ENCODE peak calls at places on chromosome 21, in four cellular contexts. M, W, H and O are unnamed samples.

GRCh38 chr21:44199448-44199847 is 41.3 kb downstream of the ICOSLG start:
- DNase-seq in M (no peak), W (no peak), H (no peak), O (no peak)

GRCh38 chr21:46038871-46039397 is 57.4 kb downstream of the COL6A1 start:
- DNase-seq in M (no peak), W (no peak), H (no peak), O (no peak)

GRCh38 chr21:35622612-35623011 is 437.7 kb downstream of the SETD4 start:
- DNase-seq in M (no peak), W (no peak), H (no peak), O (no peak)

GRCh38 chr21:29155118-29155932 is 24.9 kb downstream of the MAP3K7CL start:
- DNase-seq in M (no peak), W (no peak), H (peak; percentile 2), O (no peak)

GRCh38 chr21:41250519-41250918 is 66.1 kb upstream of the FAM3B start:
- DNase-seq in M (no peak), W (no peak), H (no peak), O (no peak)

GRCh38 chr21:32021319-32022027 is 148.7 kb downstream of the HUNK start:
- DNase-seq in M (no peak), W (no peak), H (no peak), O (no peak)

GRCh38 chr21:46124926-46125845 is 27.3 kb downstream of the COL6A2 start:
- DNase-seq in M (peak; percentile 6), W (no peak), H (no peak), O (no peak)

GRCh38 chr21:45874716-45875415 is 106.7 kb upstream of the COL6A1 start:
- DNase-seq in M (no peak), W (no peak), H (no peak), O (peak; percentile 18)

GRCh38 chr21:21714396-21714795 is 716.2 kb downstream of the NCAM2 start:
- DNase-seq in M (no peak), W (no peak), H (no peak), O (no peak)

GRCh38 chr21:35227774-35228173 is 178.7 kb upstream of the RUNX1 start:
- DNase-seq in M (no peak), W (peak; percentile 62), H (no peak), O (peak; percentile 4)

GRCh38 chr21:35581640-35582039 is 478.7 kb downstream of the SETD4 start:
- DNase-seq in M (no peak), W (no peak), H (no peak), O (no peak)

GRCh38 chr21:15837603-15838002 is 107.8 kb downstream of the USP25 start:
- DNase-seq in M (no peak), W (no peak), H (no peak), O (no peak)

GRCh38 chr21:44511938-44512275 is 28.1 kb downstream of the KRTAP10-1 start:
- DNase-seq in M (no peak), W (no peak), H (no peak), O (no peak)

GRCh38 chr21:31370893-31371652 is 27.0 kb upstream of the TIAM1 start:
- DNase-seq in M (no peak), W (no peak), H (no peak), O (no peak)

GRCh38 chr21:15370576-15370975 is 305.8 kb upstream of the NRIP1 start:
- DNase-seq in M (no peak), W (no peak), H (no peak), O (no peak)

GRCh38 chr21:38958940-38959685 is 153.4 kb downstream of the ETS2 start:
- DNase-seq in M (no peak), W (no peak), H (no peak), O (no peak)

GRCh38 chr21:29320021-29320420 is 21.3 kb downstream of the BACH1 start:
- DNase-seq in M (no peak), W (no peak), H (no peak), O (no peak)

GRCh38 chr21:41170442-41170841 is 2.5 kb downstream of the BACE2 start:
- DNase-seq in M (peak; percentile 80), W (no peak), H (peak; percentile 33), O (peak; percentile 15)

GRCh38 chr21:29181799-29182470 is 51.5 kb downstream of the MAP3K7CL start:
- DNase-seq in M (no peak), W (no peak), H (no peak), O (no peak)

GRCh38 chr21:16488042-16488441 is 758.3 kb downstream of the USP25 start:
- DNase-seq in M (no peak), W (no peak), H (no peak), O (no peak)

GRCh38 chr21:44292812-44293195 is 7.0 kb upstream of the PFKL start:
- DNase-seq in M (no peak), W (no peak), H (no peak), O (no peak)

GRCh38 chr21:40929833-40930232 is 82.9 kb upstream of the DSCAM start:
- DNase-seq in M (no peak), W (no peak), H (no peak), O (no peak)

GRCh38 chr21:45386728-45387371 is 18.1 kb upstream of the COL18A1 start:
- DNase-seq in M (no peak), W (no peak), H (no peak), O (no peak)

GRCh38 chr21:33075128-33075527 is 5.2 kb downstream of the OLIG1 start:
- DNase-seq in M (no peak), W (no peak), H (no peak), O (peak; percentile 16)

GRCh38 chr21:18155508-18156193 is 89.0 kb upstream of the CHODL start:
- DNase-seq in M (no peak), W (no peak), H (no peak), O (no peak)

GRCh38 chr21:34280389-34280795 is 83.4 kb upstream of the KCNE2 start:
- DNase-seq in M (no peak), W (no peak), H (no peak), O (no peak)

GRCh38 chr21:17732306-17732705 is 86.8 kb downstream of the C21orf91 start:
- DNase-seq in M (no peak), W (peak; percentile 10), H (no peak), O (no peak)

GRCh38 chr21:31554511-31555022 is 104.9 kb upstream of the SOD1 start:
- DNase-seq in M (no peak), W (no peak), H (peak; percentile 22), O (no peak)

GRCh38 chr21:28832013-28832714 is 160.5 kb downstream of the LTN1 start:
- DNase-seq in M (no peak), W (no peak), H (no peak), O (no peak)

GRCh38 chr21:34952701-34953100 is 96.4 kb downstream of the RUNX1 start:
- DNase-seq in M (no peak), W (no peak), H (no peak), O (peak; percentile 21)

GRCh38 chr21:46284077-46284644 is 1.2 kb downstream of the MCM3AP start:
- DNase-seq in M (no peak), W (no peak), H (no peak), O (no peak)

GRCh38 chr21:18608226-18608625 is 204.6 kb upstream of the TMPRSS15 start:
- DNase-seq in M (no peak), W (peak; percentile 85), H (no peak), O (peak; percentile 94)

GRCh38 chr21:33418686-33419085 is 15.5 kb downstream of the IFNGR2 start:
- DNase-seq in M (no peak), W (no peak), H (no peak), O (no peak)

GRCh38 chr21:46368533-46369285 is 44.8 kb downstream of the PCNT start:
- DNase-seq in M (no peak), W (no peak), H (no peak), O (no peak)